ENCODE peak calls at places on chromosomes 4 and X, in nine cellular contexts. J, N, K, E, U, F, X, Z and T are unnamed samples.

GRCh38 chr4:183636488-183636887 is 22.5 kb downstream of the RWDD4 start:
- DNase-seq in J (no peak), N (no peak), K (no peak), E (no peak), U (no peak), F (no peak), X (no peak), Z (peak), T (no peak)

GRCh38 chr4:53463340-53463739 is 85.9 kb downstream of the FIP1L1 start:
- DNase-seq in J (no peak), N (no peak), K (no peak), E (no peak), U (no peak), F (no peak), X (no peak), Z (no peak), T (no peak)

GRCh38 chr4:99635601-99636000 is 22.0 kb downstream of the C4orf54 start:
- DNase-seq in J (no peak), N (no peak), K (no peak), E (no peak), U (no peak), F (no peak), X (no peak), Z (no peak), T (no peak)

GRCh38 chr4:177802149-177802548 is 359.9 kb upstream of the AGA start:
- DNase-seq in J (no peak), N (no peak), K (no peak), E (no peak), U (no peak), F (no peak), X (no peak), Z (peak), T (no peak)

GRCh38 chr4:107603430-107603829 is 116.6 kb downstream of the PAPSS1 start:
- DNase-seq in J (no peak), N (no peak), K (no peak), E (no peak), U (peak), F (no peak), X (no peak), Z (no peak), T (no peak)

GRCh38 chr4:169164669-169165415 is 105.9 kb downstream of the SH3RF1 start:
- DNase-seq in J (no peak), N (no peak), K (no peak), E (no peak), U (no peak), F (no peak), X (no peak), Z (no peak), T (no peak)

GRCh38 chr4:184416913-184417734 is 57.2 kb downstream of the IRF2 start:
- DNase-seq in J (no peak), N (no peak), K (no peak), E (peak), U (no peak), F (no peak), X (no peak), Z (no peak), T (no peak)

GRCh38 chr4:56626963-56627362 is 54.1 kb downstream of the HOPX start:
- DNase-seq in J (no peak), N (no peak), K (no peak), E (no peak), U (no peak), F (no peak), X (no peak), Z (no peak), T (no peak)

GRCh38 chr4:109113511-109113910 is 188.9 kb downstream of the COL25A1 start:
- DNase-seq in J (no peak), N (no peak), K (no peak), E (no peak), U (no peak), F (no peak), X (no peak), Z (no peak), T (no peak)

GRCh38 chr4:78951862-78952472 is 12.7 kb upstream of the PAQR3 start:
- DNase-seq in J (peak), N (no peak), K (peak), E (no peak), U (peak), F (no peak), X (no peak), Z (no peak), T (no peak)

GRCh38 chrX:105552395-105552794 is 269.9 kb upstream of the NRK start:
- DNase-seq in J (no peak), N (no peak), K (no peak), E (no peak), U (no peak), F (no peak), X (no peak), Z (peak), T (no peak)

GRCh38 chr4:24805036-24805435 is 9.7 kb downstream of the SOD3 start:
- DNase-seq in J (no peak), N (no peak), K (no peak), E (no peak), U (peak), F (no peak), X (no peak), Z (no peak), T (no peak)

GRCh38 chrX:151912780-151913179 is at the start of gene MAGEA4:
- DNase-seq in J (no peak), N (no peak), K (no peak), E (no peak), U (no peak), F (no peak), X (no peak), Z (no peak), T (no peak)

GRCh38 chr4:98584265-98584664 is 74.1 kb downstream of the TSPAN5 start:
- DNase-seq in J (no peak), N (no peak), K (no peak), E (no peak), U (no peak), F (no peak), X (no peak), Z (no peak), T (no peak)

GRCh38 chrX:68254738-68255645 is 178.3 kb downstream of the OPHN1 start:
- DNase-seq in J (no peak), N (no peak), K (no peak), E (no peak), U (no peak), F (no peak), X (no peak), Z (no peak), T (no peak)

GRCh38 chrX:13334491-13334890 is 14.6 kb upstream of the ATXN3L start:
- DNase-seq in J (no peak), N (no peak), K (no peak), E (no peak), U (no peak), F (no peak), X (no peak), Z (no peak), T (no peak)

GRCh38 chr4:3215733-3216132 is 33.2 kb upstream of the MSANTD1 start:
- DNase-seq in J (no peak), N (no peak), K (no peak), E (no peak), U (no peak), F (no peak), X (no peak), Z (no peak), T (no peak)

GRCh38 chr4:146654648-146654975 is 15.9 kb downstream of the POU4F2 start:
- DNase-seq in J (no peak), N (no peak), K (no peak), E (no peak), U (no peak), F (no peak), X (no peak), Z (no peak), T (no peak)

GRCh38 chr4:80199004-80199579 is 1.8 kb downstream of the PRDM8 start:
- DNase-seq in J (no peak), N (no peak), K (no peak), E (no peak), U (no peak), F (no peak), X (no peak), Z (peak), T (no peak)

GRCh38 chr4:182808673-182809416 is 108.3 kb downstream of the DCTD start:
- DNase-seq in J (no peak), N (no peak), K (no peak), E (peak), U (no peak), F (peak), X (no peak), Z (no peak), T (no peak)

GRCh38 chr4:14218641-14219040 is 591.1 kb upstream of the BOD1L1 start:
- DNase-seq in J (peak), N (no peak), K (no peak), E (no peak), U (peak), F (no peak), X (peak), Z (no peak), T (peak)

GRCh38 chr4:98334461-98334860 is 73.3 kb downstream of the RAP1GDS1 start:
- DNase-seq in J (no peak), N (no peak), K (no peak), E (no peak), U (no peak), F (no peak), X (no peak), Z (no peak), T (no peak)

GRCh38 chr4:56655627-56656345 is 25.3 kb downstream of the HOPX start:
- DNase-seq in J (no peak), N (peak), K (peak), E (no peak), U (peak), F (no peak), X (no peak), Z (peak), T (no peak)

GRCh38 chr4:153676491-153676890 is 7.6 kb upstream of the TLR2 start:
- DNase-seq in J (no peak), N (no peak), K (no peak), E (no peak), U (no peak), F (no peak), X (no peak), Z (no peak), T (no peak)

GRCh38 chr4:54940996-54941395 is 184.4 kb downstream of the KDR start:
- DNase-seq in J (no peak), N (no peak), K (no peak), E (no peak), U (no peak), F (no peak), X (no peak), Z (no peak), T (no peak)

GRCh38 chrX:70479197-70479969 is 34.7 kb downstream of the DLG3 start:
- DNase-seq in J (no peak), N (no peak), K (no peak), E (no peak), U (no peak), F (no peak), X (no peak), Z (no peak), T (no peak)

GRCh38 chr4:13765535-13765934 is 138.0 kb upstream of the BOD1L1 start:
- DNase-seq in J (no peak), N (no peak), K (no peak), E (no peak), U (no peak), F (no peak), X (no peak), Z (no peak), T (no peak)

GRCh38 chr4:16226816-16227461 is 668 bp upstream of the TAPT1 start:
- DNase-seq in J (peak), N (peak), K (peak), E (no peak), U (peak), F (peak), X (peak), Z (no peak), T (peak)

GRCh38 chr4:28225005-28225404 is 1364.4 kb downstream of the STIM2 start:
- DNase-seq in J (peak), N (no peak), K (no peak), E (no peak), U (peak), F (no peak), X (no peak), Z (peak), T (no peak)